ENCODE peak calls at places on chromosomes 3 and 15, in five cellular contexts. H, U, F, P and Q are unnamed samples.

GRCh38 chr3:56137406-56137805 is 330.9 kb downstream of the ERC2 start:
- DNase-seq in H (no peak), U (peak; percentile 70), F (no peak), P (no peak), Q (no peak)

GRCh38 chr15:34011476-34011875 is 27.5 kb downstream of the AVEN start:
- DNase-seq in H (no peak), U (no peak), F (no peak), P (no peak), Q (no peak)

GRCh38 chr3:165070682-165071081 is 7.6 kb downstream of the SI start:
- DNase-seq in H (no peak), U (no peak), F (no peak), P (no peak), Q (no peak)

GRCh38 chr3:128623762-128624176 is 26.8 kb downstream of the RPN1 start:
- DNase-seq in H (no peak), U (no peak), F (no peak), P (no peak), Q (no peak)

GRCh38 chr3:9778102-9778501 is 8.4 kb upstream of the CAMK1 start:
- DNase-seq in H (no peak), U (no peak), F (no peak), P (no peak), Q (no peak)

GRCh38 chr3:124845406-124845805 is 41.8 kb downstream of the ITGB5 start:
- DNase-seq in H (no peak), U (no peak), F (peak; percentile 49), P (no peak), Q (peak; percentile 4)

GRCh38 chr3:136604961-136605360 is 147.2 kb downstream of the STAG1 start:
- DNase-seq in H (no peak), U (no peak), F (no peak), P (no peak), Q (no peak)

GRCh38 chr3:23968467-23969184 is 23.5 kb downstream of the NR1D2 start:
- DNase-seq in H (no peak), U (no peak), F (no peak), P (no peak), Q (no peak)

GRCh38 chr15:63049747-63050439 is 7.3 kb downstream of the TPM1 start:
- DNase-seq in H (no peak), U (no peak), F (no peak), P (no peak), Q (no peak)

GRCh38 chr15:75234191-75234810 is 23.8 kb upstream of the GOLGA6C start:
- DNase-seq in H (no peak), U (no peak), F (no peak), P (no peak), Q (no peak)

GRCh38 chr3:139482206-139482605 is 5.9 kb upstream of the RBP2 start:
- DNase-seq in H (no peak), U (no peak), F (no peak), P (no peak), Q (no peak)

GRCh38 chr15:72758195-72758594 is 25.4 kb downstream of the ADPGK start:
- DNase-seq in H (no peak), U (no peak), F (no peak), P (no peak), Q (no peak)

GRCh38 chr3:52593103-52593502 is 56.7 kb downstream of the UQCC5 start:
- DNase-seq in H (no peak), U (no peak), F (no peak), P (no peak), Q (no peak)

GRCh38 chr15:64693134-64693533 is 82.3 kb downstream of the RBPMS2 start:
- DNase-seq in H (no peak), U (no peak), F (peak; percentile 38), P (no peak), Q (no peak)

GRCh38 chr3:17942856-17943255 is 200.4 kb upstream of the TBC1D5 start:
- DNase-seq in H (no peak), U (no peak), F (no peak), P (no peak), Q (no peak)

GRCh38 chr15:35349916-35350315 is 196.0 kb downstream of the DPH6 start:
- DNase-seq in H (no peak), U (no peak), F (no peak), P (no peak), Q (no peak)

GRCh38 chr15:64379216-64379960 is 1.9 kb downstream of the PCLAF start:
- DNase-seq in H (no peak), U (no peak), F (no peak), P (no peak), Q (no peak)

GRCh38 chr3:138451595-138452162 is 17.3 kb downstream of the ESYT3 start:
- DNase-seq in H (no peak), U (no peak), F (no peak), P (no peak), Q (no peak)

GRCh38 chr3:157502916-157503620 is at the start of gene VEPH1:
- DNase-seq in H (no peak), U (no peak), F (no peak), P (peak; percentile 16), Q (no peak)

GRCh38 chr3:49217688-49218470 is 46.5 kb downstream of the KLHDC8B start:
- DNase-seq in H (no peak), U (no peak), F (peak; percentile 12), P (no peak), Q (no peak)

GRCh38 chr15:60426870-60427528 is 29.2 kb upstream of the ANXA2 start:
- DNase-seq in H (no peak), U (no peak), F (no peak), P (no peak), Q (no peak)

GRCh38 chr3:53773586-53774368 is 72.4 kb downstream of the CHDH start:
- DNase-seq in H (no peak), U (no peak), F (no peak), P (no peak), Q (no peak)

GRCh38 chr15:58748787-58749531 is 548 bp downstream of the ADAM10 start:
- DNase-seq in H (peak; percentile 64), U (peak; percentile 25), F (peak; percentile 57), P (peak; percentile 69), Q (peak; percentile 65)

GRCh38 chr15:81023483-81024264 is 23.0 kb downstream of the TLNRD1 start:
- DNase-seq in H (no peak), U (no peak), F (peak; percentile 70), P (no peak), Q (peak; percentile 64)

GRCh38 chr15:57298843-57299550 is 77.3 kb upstream of the CGNL1 start:
- DNase-seq in H (no peak), U (no peak), F (no peak), P (no peak), Q (no peak)

GRCh38 chr3:142276780-142277179 is 51.4 kb upstream of the GK5 start:
- DNase-seq in H (no peak), U (no peak), F (no peak), P (no peak), Q (no peak)

GRCh38 chr3:72748659-72749058 is 99.6 kb downstream of the SHQ1 start:
- DNase-seq in H (no peak), U (no peak), F (no peak), P (no peak), Q (no peak)

GRCh38 chr15:78012643-78013077 is 64.9 kb downstream of the TBC1D2B start:
- DNase-seq in H (no peak), U (no peak), F (no peak), P (no peak), Q (no peak)

GRCh38 chr3:116059421-116060096 is 385.7 kb downstream of the LSAMP start:
- DNase-seq in H (no peak), U (no peak), F (no peak), P (no peak), Q (no peak)

GRCh38 chr15:90950676-90951075 is 4.0 kb upstream of the RCCD1 start:
- DNase-seq in H (no peak), U (no peak), F (no peak), P (no peak), Q (no peak)

GRCh38 chr3:11282250-11283125 is 10.3 kb downstream of the ATG7 start:
- DNase-seq in H (no peak), U (no peak), F (peak; percentile 87), P (no peak), Q (peak; percentile 31)

GRCh38 chr3:9340450-9341009 is 22.3 kb upstream of the THUMPD3 start:
- DNase-seq in H (no peak), U (no peak), F (no peak), P (no peak), Q (no peak)

GRCh38 chr15:77826006-77826695 is 193.4 kb upstream of the LINGO1 start:
- DNase-seq in H (no peak), U (no peak), F (no peak), P (no peak), Q (no peak)

GRCh38 chr3:114144909-114145688 is 33.8 kb downstream of the DRD3 start:
- DNase-seq in H (no peak), U (no peak), F (no peak), P (no peak), Q (no peak)

GRCh38 chr15:73873889-73874511 is 636 bp downstream of the TBC1D21 start:
- DNase-seq in H (no peak), U (peak; percentile 17), F (peak; percentile 1), P (peak; percentile 31), Q (no peak)

GRCh38 chr3:55823001-55823400 is 335.9 kb upstream of the WNT5A start:
- DNase-seq in H (no peak), U (no peak), F (no peak), P (no peak), Q (no peak)